ENCODE peak calls at places on chromosomes 3 and 15, in five cellular contexts. V, I, F, G and X are unnamed samples. For H3K4me1, the result is how much of the 10 kb centered on the place peaks cover.

GRCh38 chr15:51156957-51157356 is 62.3 kb upstream of the TNFAIP8L3 start:
- DNase-seq in F (no peak), I (no peak), V (no peak), G (no peak), X (no peak)

GRCh38 chr15:55708720-55709119 is 34.2 kb downstream of the PRTG start:
- DNase-seq in G (no peak), F (no peak), V (no peak), I (no peak), X (no peak)

GRCh38 chr3:114846779-114847178 is 300.3 kb downstream of the ZBTB20 start:
- DNase-seq in V (no peak), I (no peak), G (no peak), F (no peak), X (no peak)

GRCh38 chr3:123038751-123039150 is 11.2 kb upstream of the SEMA5B start:
- DNase-seq in V (no peak), G (no peak), I (no peak), F (no peak), X (no peak)

GRCh38 chr3:66140763-66141372 is 79.9 kb upstream of the SLC25A26 start:
- DNase-seq in G (no peak), F (no peak), I (no peak), V (no peak), X (no peak)

GRCh38 chr3:46692566-46692983 is 904 bp downstream of the ALS2CL start:
- DNase-seq in I (peak), V (no peak), F (no peak), G (peak), X (peak)

GRCh38 chr3:190053919-190054672 is 66.6 kb downstream of the P3H2 start:
- DNase-seq in I (no peak), V (no peak), G (no peak), F (no peak), X (no peak)

GRCh38 chr15:74146277-74146800 is 16.0 kb downstream of the ISLR2 start:
- DNase-seq in V (no peak), F (no peak), G (no peak), I (no peak), X (no peak)

GRCh38 chr3:194637066-194637465 is 3.8 kb upstream of the TMEM44 start:
- DNase-seq in F (no peak), V (no peak), I (no peak), G (no peak), X (no peak)

GRCh38 chr15:49492151-49492550 is 69.1 kb downstream of the FGF7 start:
- DNase-seq in V (no peak), G (no peak), F (no peak), I (no peak), X (no peak)

GRCh38 chr15:38707802-38708671 is 143.4 kb upstream of the RASGRP1 start:
- DNase-seq in I (no peak), G (no peak), V (no peak), F (peak), X (no peak)

GRCh38 chr3:151393146-151393831 is 8.7 kb upstream of the P2RY12 start:
- DNase-seq in G (no peak), I (no peak), F (no peak), V (no peak), X (no peak)

GRCh38 chr3:61885414-61885813 is 324.0 kb downstream of the PTPRG start:
- DNase-seq in G (no peak), F (no peak), I (no peak), V (no peak), X (no peak)

GRCh38 chr15:68298882-68299381 is 21.4 kb downstream of the FEM1B start:
- DNase-seq in V (no peak), I (no peak), F (peak), G (no peak), X (no peak)

DNA sequence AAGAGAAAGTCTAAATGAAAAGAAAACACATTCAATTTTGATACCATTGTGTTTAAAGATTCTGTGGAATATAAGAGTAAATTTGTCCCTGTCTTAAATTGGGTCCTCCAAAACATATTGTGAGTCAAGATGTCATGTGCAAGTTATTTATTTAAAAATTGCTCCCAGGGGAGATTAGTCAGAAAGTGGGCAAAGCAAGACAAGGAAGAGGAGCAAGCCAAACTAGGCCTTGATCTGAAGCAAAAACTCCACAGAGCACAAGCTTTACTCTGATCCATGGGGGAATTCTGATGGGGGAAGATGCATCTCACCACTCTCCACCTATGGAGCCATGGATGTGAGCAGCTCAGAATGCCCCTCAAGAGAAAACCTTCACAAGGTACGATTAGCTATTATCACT is 342.8 kb upstream of the IL12A start:
- DNase-seq in G (no peak), I (no peak), V (no peak), F (no peak), X (no peak)
- H3K4me1 ChIP-seq in G (under half), I (under half), V (under half), F (under half), X (under half)

GRCh38 chr15:71115567-71116351 is 488 bp downstream of the THSD4 start:
- DNase-seq in G (peak), V (no peak), F (no peak), I (peak), X (peak)
- H3K27ac ChIP-seq in G (peak), V (peak), F (no peak), I (peak), X (peak)

DNA sequence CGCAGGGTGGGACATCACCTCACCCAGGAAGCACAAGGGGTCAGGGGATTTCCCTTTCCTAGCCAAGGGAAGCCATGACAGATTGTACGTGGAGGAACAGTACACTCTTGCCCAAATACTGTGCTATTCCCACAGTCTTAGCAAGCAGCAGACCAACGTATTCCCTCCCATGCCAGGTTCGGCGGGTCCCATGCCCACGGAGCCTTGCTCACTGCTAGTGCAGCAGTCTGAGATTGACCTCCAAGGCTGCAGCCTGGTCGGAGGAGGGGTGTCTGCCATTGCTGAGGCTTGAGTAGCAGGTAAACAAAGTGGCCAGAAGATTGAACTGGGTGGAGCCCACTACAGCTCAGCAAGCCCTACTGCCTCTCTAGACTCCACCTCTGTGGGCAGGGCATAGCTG is 39.0 kb downstream of the ALDH1A2 start:
- DNase-seq in I (no peak), F (no peak), V (no peak), G (no peak), X (no peak)
- H3K4me3 ChIP-seq in I (no peak), F (no peak), V (no peak), G (no peak), X (no peak)

GRCh38 chr3:184423567-184423966 is 43.7 kb downstream of the CHRD start:
- DNase-seq in F (no peak), G (no peak), V (no peak), I (no peak), X (no peak)
- H3K4me1 ChIP-seq in F (under half), G (under half), V (under half), I (under half), X (under half)

GRCh38 chr3:130488288-130488687 is 28.7 kb upstream of the COL6A6 start:
- DNase-seq in F (no peak), V (no peak), I (no peak), G (no peak), X (no peak)

GRCh38 chr3:130488769-130489450 is 28.1 kb upstream of the COL6A6 start:
- DNase-seq in V (no peak), F (no peak), G (no peak), I (no peak), X (no peak)

GRCh38 chr3:130491431-130491830 is 25.5 kb upstream of the COL6A6 start:
- DNase-seq in V (no peak), G (no peak), F (no peak), I (no peak), X (no peak)

GRCh38 chr3:130490246-130490645 is 26.7 kb upstream of the COL6A6 start:
- DNase-seq in I (no peak), G (no peak), F (no peak), V (no peak), X (no peak)
- H3K27ac ChIP-seq in I (no peak), G (no peak), F (no peak), V (no peak), X (no peak)

DNA sequence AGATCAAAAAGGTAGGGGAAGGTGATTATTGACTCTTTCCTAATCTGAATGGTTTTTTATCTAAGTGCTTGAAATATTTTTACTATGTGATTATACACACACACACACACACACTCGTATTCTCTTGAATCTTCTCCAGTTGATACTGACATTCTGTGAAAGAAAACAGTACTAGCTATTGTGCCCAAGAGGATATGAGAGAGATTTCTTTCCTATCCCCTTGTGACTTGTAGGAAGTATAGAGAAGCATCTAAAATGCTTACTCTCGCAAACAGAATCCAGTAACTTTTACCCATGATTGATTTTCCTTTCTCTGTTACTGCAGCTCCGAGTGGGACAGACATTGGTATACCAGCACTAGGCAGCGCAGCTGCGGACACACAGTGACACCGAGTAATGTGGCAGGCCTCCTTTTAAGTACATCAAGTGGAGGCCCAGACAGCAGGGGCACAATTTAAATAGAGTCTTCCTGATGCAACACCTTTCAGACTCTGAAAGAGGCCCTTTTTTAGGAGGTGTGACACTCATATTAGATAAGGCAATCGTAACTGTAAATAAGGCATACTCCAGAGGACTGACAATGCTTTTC is 421.0 kb upstream of the CNTN4 start:
- DNase-seq in G (no peak), V (no peak), I (no peak), F (no peak), X (no peak)
- H3K4me3 ChIP-seq in G (no peak), V (no peak), I (no peak), F (no peak), X (no peak)

DNA sequence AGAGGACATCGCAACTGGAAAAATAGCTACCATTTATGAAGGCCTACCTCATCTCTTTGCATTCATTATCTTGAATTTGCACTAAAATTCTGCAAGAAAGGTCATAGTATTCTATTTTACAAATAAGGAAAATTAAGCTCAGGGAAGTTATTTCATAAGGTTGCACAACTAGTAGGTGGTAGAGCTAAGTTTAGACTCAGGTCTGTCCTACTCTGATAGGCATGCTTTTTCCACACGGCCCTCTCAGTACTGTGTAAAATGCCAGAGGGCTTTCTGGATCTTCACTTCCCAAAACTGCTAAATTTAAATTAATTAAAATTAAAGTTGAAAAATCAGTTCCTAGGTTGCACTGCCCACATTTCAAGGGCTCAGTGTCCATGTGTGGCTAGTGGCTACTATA is 18.3 kb downstream of the MAP2K1 start:
- DNase-seq in V (no peak), F (no peak), I (no peak), G (no peak), X (no peak)
- H3K4me1 ChIP-seq in V (under half), F (half or more), I (under half), G (under half), X (under half)